ENCODE peak calls at places on chromosome 4, in five cellular contexts. F is A673, B is thoracic aorta, L is brain microvascular endothelial cell, S is A549. I is an unnamed sample.

GRCh38 chr4:41746440-41747229 is 1.9 kb downstream of the PHOX2B start:
- DNase-seq in F (no peak), B (no peak), L (no peak), S (no peak), I (no peak)

GRCh38 chr4:81580346-81581013 is 108.8 kb upstream of the RASGEF1B start:
- DNase-seq in F (no peak), B (no peak), L (no peak), S (no peak), I (no peak)

GRCh38 chr4:119068529-119068962 is 67.1 kb upstream of the MYOZ2 start:
- DNase-seq in F (peak; percentile 21), B (no peak), L (no peak), S (no peak), I (no peak)

GRCh38 chr4:176745902-176746301 is 46.8 kb downstream of the VEGFC start:
- DNase-seq in F (no peak), B (no peak), L (no peak), S (no peak), I (no peak)

GRCh38 chr4:96315815-96316214 is 475.9 kb downstream of the PDHA2 start:
- DNase-seq in F (no peak), B (no peak), L (no peak), S (no peak), I (no peak)

GRCh38 chr4:825969-826330 is at the start of gene CPLX1:
- DNase-seq in F (peak; percentile 62), B (no peak), L (no peak), S (no peak), I (no peak)

GRCh38 chr4:151418385-151418784 is 9.4 kb downstream of the FHIP1A start:
- DNase-seq in F (no peak), B (no peak), L (peak; percentile 70), S (no peak), I (no peak)

GRCh38 chr4:100168521-100168920 is 21.7 kb downstream of the DDIT4L start:
- DNase-seq in F (no peak), B (no peak), L (peak; percentile 13), S (no peak), I (no peak)

GRCh38 chr4:54632537-54632936 is 25.2 kb upstream of the KIT start:
- DNase-seq in F (no peak), B (no peak), L (no peak), S (no peak), I (no peak)

GRCh38 chr4:16443504-16444088 is 217.3 kb upstream of the TAPT1 start:
- DNase-seq in F (peak; percentile 74), B (no peak), L (peak; percentile 39), S (peak; percentile 34), I (no peak)

GRCh38 chr4:39754309-39754708 is 56.4 kb downstream of the UBE2K start:
- DNase-seq in F (no peak), B (no peak), L (no peak), S (no peak), I (no peak)

GRCh38 chr4:58749206-58749605 is 1639.0 kb upstream of the IGFBP7 start:
- DNase-seq in F (no peak), B (no peak), L (no peak), S (no peak), I (no peak)

GRCh38 chr4:15653864-15654391 is 1.2 kb downstream of the FBXL5 start:
- DNase-seq in F (peak; percentile 77), B (no peak), L (peak; percentile 60), S (peak; percentile 32), I (no peak)

GRCh38 chr4:105113800-105114199 is 32.9 kb upstream of the TET2 start:
- DNase-seq in F (no peak), B (no peak), L (no peak), S (no peak), I (no peak)

GRCh38 chr4:42399393-42399792 is 2.1 kb downstream of the SHISA3 start:
- DNase-seq in F (no peak), B (no peak), L (no peak), S (no peak), I (no peak)

GRCh38 chr4:94621491-94622080 is 136.2 kb upstream of the BMPR1B start:
- DNase-seq in F (peak; percentile 34), B (no peak), L (peak; percentile 23), S (peak; percentile 57), I (no peak)

GRCh38 chr4:74284074-74284473 is 24.2 kb upstream of the EPGN start:
- DNase-seq in F (no peak), B (no peak), L (no peak), S (peak; percentile 6), I (no peak)

GRCh38 chr4:65302145-65302544 is 368.1 kb downstream of the EPHA5 start:
- DNase-seq in F (no peak), B (no peak), L (peak; percentile 4), S (no peak), I (no peak)

GRCh38 chr4:148503681-148504080 is 61.5 kb upstream of the NR3C2 start:
- DNase-seq in F (no peak), B (no peak), L (no peak), S (no peak), I (no peak)

GRCh38 chr4:158877069-158877468 is 108.2 kb downstream of the FNIP2 start:
- DNase-seq in F (no peak), B (no peak), L (no peak), S (no peak), I (no peak)

GRCh38 chr4:141254326-141254725 is 33.6 kb downstream of the ZNF330 start:
- DNase-seq in F (no peak), B (no peak), L (no peak), S (no peak), I (no peak)
- TF ChIP-seq CTCF in F (peak; percentile 18), B (no peak), L (peak; percentile 23), S (no peak), I (no peak)

GRCh38 chr4:13857397-13857796 is 229.9 kb upstream of the BOD1L1 start:
- DNase-seq in F (no peak), B (no peak), L (no peak), S (no peak), I (no peak)

GRCh38 chr4:13859423-13859822 is 231.9 kb upstream of the BOD1L1 start:
- DNase-seq in F (no peak), B (no peak), L (no peak), S (no peak), I (no peak)

GRCh38 chr4:13857800-13858199 is 230.3 kb upstream of the BOD1L1 start:
- DNase-seq in F (no peak), B (no peak), L (no peak), S (no peak), I (no peak)

GRCh38 chr4:13856387-13856786 is 228.9 kb upstream of the BOD1L1 start:
- DNase-seq in F (no peak), B (no peak), L (no peak), S (no peak), I (no peak)

GRCh38 chr4:13860126-13860525 is 232.6 kb upstream of the BOD1L1 start:
- DNase-seq in F (peak; percentile 37), B (no peak), L (no peak), S (no peak), I (no peak)
- TF ChIP-seq CTCF in F (peak; percentile 59), B (no peak), L (peak; percentile 39), S (no peak), I (no peak)

GRCh38 chr4:139453041-139453370 is 915 bp upstream of the RAB33B start:
- DNase-seq in F (no peak), B (no peak), L (peak; percentile 72), S (peak; percentile 84), I (no peak)
- TF ChIP-seq CTCF in F (peak; percentile 41), B (peak; percentile 29), L (peak; percentile 63), S (no peak), I (no peak)

GRCh38 chr4:101186558-101187184 is 160.7 kb downstream of the PPP3CA start:
- DNase-seq in F (no peak), B (no peak), L (no peak), S (no peak), I (no peak)

GRCh38 chr4:101184668-101185067 is 162.7 kb downstream of the PPP3CA start:
- DNase-seq in F (no peak), B (no peak), L (no peak), S (no peak), I (no peak)

GRCh38 chr4:101191302-101192098 is 155.8 kb downstream of the PPP3CA start:
- DNase-seq in F (no peak), B (peak; percentile 20), L (peak; percentile 77), S (peak; percentile 88), I (peak; percentile 28)

GRCh38 chr4:101188906-101189305 is 158.4 kb downstream of the PPP3CA start:
- DNase-seq in F (no peak), B (no peak), L (no peak), S (no peak), I (no peak)

DNA sequence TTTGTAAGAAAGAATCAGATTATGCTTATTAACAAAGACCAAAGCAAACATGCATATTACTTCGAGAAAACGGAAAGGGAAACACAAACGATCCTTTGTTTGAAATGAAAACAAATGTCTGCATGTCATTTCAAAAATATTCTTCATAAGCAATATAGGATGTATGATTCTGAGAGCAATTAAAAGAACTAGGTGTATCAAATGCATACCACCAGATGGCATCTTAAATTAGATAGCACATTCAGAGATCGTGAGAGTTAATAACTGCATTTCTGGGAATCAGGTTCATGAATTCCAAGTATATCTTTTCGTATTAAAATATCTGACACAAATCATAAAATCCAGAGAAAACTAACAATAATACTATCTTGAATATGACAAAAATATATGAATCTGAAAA is 159.5 kb downstream of the PPP3CA start:
- DNase-seq in F (no peak), B (no peak), L (no peak), S (peak; percentile 20), I (no peak)
- TF ChIP-seq CTCF in F (peak; percentile 56), B (no peak), L (no peak), S (peak; percentile 45), I (no peak)

GRCh38 chr4:164383187-164384181 is 370.4 kb upstream of the SMIM31 start:
- DNase-seq in F (peak; percentile 89), B (no peak), L (peak; percentile 33), S (peak; percentile 0), I (no peak)
- TF ChIP-seq CTCF in F (peak; percentile 55), B (peak; percentile 19), L (peak; percentile 74), S (no peak), I (no peak)

DNA sequence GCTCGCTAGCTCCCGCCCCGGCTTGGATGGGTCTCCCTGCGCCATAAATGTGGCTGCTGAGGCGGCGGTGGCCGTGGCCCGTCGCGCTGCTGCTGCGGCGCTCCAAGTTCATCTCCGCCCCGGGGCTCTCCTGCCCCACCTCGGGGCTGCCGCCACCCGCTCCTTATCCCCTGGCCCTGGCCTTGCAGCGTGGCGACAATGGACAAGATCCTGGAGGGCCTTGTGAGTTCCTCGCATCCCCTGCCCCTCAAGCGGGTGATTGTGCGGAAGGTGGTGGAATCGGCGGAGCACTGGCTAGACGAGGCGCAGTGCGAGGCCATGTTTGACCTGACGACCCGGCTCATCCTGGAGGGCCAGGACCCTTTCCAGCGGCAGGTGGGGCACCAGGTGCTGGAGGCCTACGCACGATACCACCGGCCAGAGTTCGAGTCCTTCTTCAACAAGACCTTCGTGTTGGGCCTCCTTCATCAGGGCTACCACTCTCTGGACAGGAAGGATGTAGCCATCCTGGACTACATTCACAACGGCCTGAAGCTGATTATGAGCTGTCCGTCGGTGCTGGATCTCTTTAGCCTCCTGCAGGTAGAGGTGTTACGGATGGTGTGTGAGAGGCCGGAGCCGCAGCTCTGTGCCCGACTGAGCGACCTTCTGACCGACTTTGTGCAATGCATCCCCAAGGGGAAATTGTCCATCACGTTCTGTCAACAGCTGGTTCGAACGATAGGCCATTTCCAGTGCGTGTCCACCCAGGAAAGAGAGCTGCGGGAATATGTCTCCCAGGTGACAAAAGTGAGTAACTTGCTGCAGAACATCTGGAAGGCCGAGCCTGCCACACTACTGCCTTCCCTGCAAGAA is 763 bp downstream of the USP38 start:
- DNase-seq in F (no peak), B (no peak), L (no peak), S (peak; percentile 23), I (peak; percentile 25)
- TF ChIP-seq CTCF in F (no peak), B (no peak), L (no peak), S (no peak), I (no peak)

I was measured in omental fat pad.